ENCODE peak calls at places on chromosomes 5 and 9, in five cellular contexts. One of them, this sample, is unnamed.

GRCh38 chr5:61582421-61582820 is 250.4 kb downstream of the ZSWIM6 start:
- DNase-seq in stimulated activated CD4-positive, alpha-beta T cell treated with anti-CD3 and anti-CD28 coated beads, Interleukin-1b, Interleukin-23, amount 100 ng/mL, for 1 hour: no peak
- DNase-seq in sigmoid colon: no peak
- DNase-seq in RPMI7951: no peak
- DNase-seq in H54: no peak
- DNase-seq in this sample: no peak

GRCh38 chr9:130246126-130246525 is 19.4 kb upstream of the HMCN2 start:
- DNase-seq in RPMI7951: no peak
- DNase-seq in H54: no peak
- DNase-seq in sigmoid colon: peak
- DNase-seq in stimulated activated CD4-positive, alpha-beta T cell treated with anti-CD3 and anti-CD28 coated beads, Interleukin-1b, Interleukin-23, amount 100 ng/mL, for 1 hour: no peak
- DNase-seq in this sample: no peak

GRCh38 chr9:107650321-107650720 is 160.8 kb upstream of the KLF4 start:
- DNase-seq in stimulated activated CD4-positive, alpha-beta T cell treated with anti-CD3 and anti-CD28 coated beads, Interleukin-1b, Interleukin-23, amount 100 ng/mL, for 1 hour: no peak
- DNase-seq in H54: no peak
- DNase-seq in sigmoid colon: no peak
- DNase-seq in RPMI7951: peak
- DNase-seq in this sample: no peak

GRCh38 chr5:133317558-133317957 is 265.7 kb downstream of the HSPA4 start:
- DNase-seq in RPMI7951: no peak
- DNase-seq in sigmoid colon: no peak
- DNase-seq in stimulated activated CD4-positive, alpha-beta T cell treated with anti-CD3 and anti-CD28 coated beads, Interleukin-1b, Interleukin-23, amount 100 ng/mL, for 1 hour: no peak
- DNase-seq in H54: no peak
- DNase-seq in this sample: no peak

GRCh38 chr5:21806943-21807342 is 1046.2 kb downstream of the CDH12 start:
- DNase-seq in stimulated activated CD4-positive, alpha-beta T cell treated with anti-CD3 and anti-CD28 coated beads, Interleukin-1b, Interleukin-23, amount 100 ng/mL, for 1 hour: no peak
- DNase-seq in H54: no peak
- DNase-seq in sigmoid colon: no peak
- DNase-seq in RPMI7951: peak
- DNase-seq in this sample: no peak

GRCh38 chr5:142697356-142697807 is 11.5 kb upstream of the FGF1 start:
- DNase-seq in RPMI7951: no peak
- DNase-seq in H54: no peak
- DNase-seq in sigmoid colon: peak
- DNase-seq in stimulated activated CD4-positive, alpha-beta T cell treated with anti-CD3 and anti-CD28 coated beads, Interleukin-1b, Interleukin-23, amount 100 ng/mL, for 1 hour: no peak
- DNase-seq in this sample: no peak

GRCh38 chr9:972512-973294 is 3.8 kb upstream of the DMRT3 start:
- DNase-seq in RPMI7951: no peak
- DNase-seq in stimulated activated CD4-positive, alpha-beta T cell treated with anti-CD3 and anti-CD28 coated beads, Interleukin-1b, Interleukin-23, amount 100 ng/mL, for 1 hour: no peak
- DNase-seq in H54: no peak
- DNase-seq in sigmoid colon: no peak
- DNase-seq in this sample: no peak

GRCh38 chr9:447230-448025 is 232.8 kb downstream of the DOCK8 start:
- DNase-seq in RPMI7951: no peak
- DNase-seq in stimulated activated CD4-positive, alpha-beta T cell treated with anti-CD3 and anti-CD28 coated beads, Interleukin-1b, Interleukin-23, amount 100 ng/mL, for 1 hour: peak
- DNase-seq in sigmoid colon: no peak
- DNase-seq in H54: peak
- DNase-seq in this sample: no peak

GRCh38 chr5:41122459-41122858 is 51.3 kb upstream of the MROH2B start:
- DNase-seq in sigmoid colon: no peak
- DNase-seq in stimulated activated CD4-positive, alpha-beta T cell treated with anti-CD3 and anti-CD28 coated beads, Interleukin-1b, Interleukin-23, amount 100 ng/mL, for 1 hour: no peak
- DNase-seq in RPMI7951: no peak
- DNase-seq in H54: no peak
- DNase-seq in this sample: no peak

GRCh38 chr9:98097836-98098235 is 21.2 kb downstream of the TRIM14 start:
- DNase-seq in H54: no peak
- DNase-seq in sigmoid colon: no peak
- DNase-seq in RPMI7951: no peak
- DNase-seq in stimulated activated CD4-positive, alpha-beta T cell treated with anti-CD3 and anti-CD28 coated beads, Interleukin-1b, Interleukin-23, amount 100 ng/mL, for 1 hour: no peak
- DNase-seq in this sample: no peak

GRCh38 chr9:94014845-94015244 is 59.7 kb upstream of the BARX1 start:
- DNase-seq in sigmoid colon: no peak
- DNase-seq in stimulated activated CD4-positive, alpha-beta T cell treated with anti-CD3 and anti-CD28 coated beads, Interleukin-1b, Interleukin-23, amount 100 ng/mL, for 1 hour: no peak
- DNase-seq in H54: no peak
- DNase-seq in RPMI7951: no peak
- DNase-seq in this sample: no peak

GRCh38 chr9:135501261-135502167 is 1.0 kb downstream of the MRPS2 start:
- DNase-seq in sigmoid colon: peak
- DNase-seq in RPMI7951: no peak
- DNase-seq in H54: peak
- DNase-seq in stimulated activated CD4-positive, alpha-beta T cell treated with anti-CD3 and anti-CD28 coated beads, Interleukin-1b, Interleukin-23, amount 100 ng/mL, for 1 hour: no peak
- DNase-seq in this sample: peak

GRCh38 chr5:172710695-172711094 is 60.3 kb downstream of the DUSP1 start:
- DNase-seq in RPMI7951: no peak
- DNase-seq in stimulated activated CD4-positive, alpha-beta T cell treated with anti-CD3 and anti-CD28 coated beads, Interleukin-1b, Interleukin-23, amount 100 ng/mL, for 1 hour: no peak
- DNase-seq in H54: no peak
- DNase-seq in sigmoid colon: no peak
- DNase-seq in this sample: no peak

This sample was measured in spleen.